ENCODE peak calls at places on chromosomes 13 and 19, in six cellular contexts. F is H54; A is activated T-cell treated with anti-CD3 and anti-CD28 coated beads, Interleukin-2, amount 50 U/mL, for 72 hours; W is T1000; J is effector CD4-positive, alpha-beta T cell; K is naive thymus-derived CD4-positive, alpha-beta T cell. G is an unnamed sample.

GRCh38 chr19:13881692-13882418 is 4.9 kb downstream of the NANOS3 start:
- DNase-seq in F (no peak), A (peak), W (no peak), J (no peak), K (no peak), G (no peak)

GRCh38 chr19:31350693-31351211 is 1.5 kb upstream of the TSHZ3 start:
- DNase-seq in F (peak), A (peak), W (peak), J (no peak), K (no peak), G (peak)

GRCh38 chr13:99436686-99437416 is 64.4 kb upstream of the TM9SF2 start:
- DNase-seq in F (peak), A (peak), W (peak), J (peak), K (peak), G (peak)

GRCh38 chr13:21822029-21822428 is 151.2 kb downstream of the FGF9 start:
- DNase-seq in F (no peak), A (no peak), W (no peak), J (no peak), K (no peak), G (no peak)

GRCh38 chr19:42246143-42246868 is 3.9 kb upstream of the GSK3A start:
- DNase-seq in F (peak), A (no peak), W (peak), J (no peak), K (no peak), G (peak)

GRCh38 chr19:8908066-8908465 is 75.9 kb downstream of the MBD3L1 start:
- DNase-seq in F (no peak), A (no peak), W (no peak), J (no peak), K (no peak), G (no peak)

GRCh38 chr19:10315335-10316214 is at the start of gene FDX2:
- DNase-seq in F (peak), A (peak), W (peak), J (peak), K (peak), G (peak)

GRCh38 chr19:43662487-43662886 is 7.5 kb downstream of the PLAUR start:
- DNase-seq in F (no peak), A (no peak), W (no peak), J (no peak), K (no peak), G (no peak)

GRCh38 chr13:111531505-111531904 is 211.1 kb downstream of the TEX29 start:
- DNase-seq in F (no peak), A (no peak), W (no peak), J (no peak), K (no peak), G (no peak)

GRCh38 chr13:26988059-26988769 is 183.4 kb downstream of the USP12 start:
- DNase-seq in F (no peak), A (no peak), W (no peak), J (no peak), K (no peak), G (no peak)

GRCh38 chr13:92483894-92484293 is 742.7 kb upstream of the GPC6 start:
- DNase-seq in F (no peak), A (no peak), W (no peak), J (no peak), K (no peak), G (no peak)

GRCh38 chr13:99803141-99803540 is 168.4 kb downstream of the ZIC5 start:
- DNase-seq in F (no peak), A (no peak), W (no peak), J (no peak), K (no peak), G (no peak)

GRCh38 chr19:45568732-45569131 is 15.9 kb downstream of the OPA3 start:
- DNase-seq in F (no peak), A (no peak), W (peak), J (no peak), K (no peak), G (no peak)

GRCh38 chr13:71017607-71018006 is 849.4 kb downstream of the DACH1 start:
- DNase-seq in F (no peak), A (no peak), W (no peak), J (no peak), K (no peak), G (no peak)